ENCODE peak calls at places on chromosomes 6 and 20, in ten cellular contexts. M is activated CD8-positive, alpha-beta memory T cell treated with anti-CD3 and anti-CD28 coated beads for 24 hours; Q is iPS DF 6.9; C is nucleus accumbens; W is adipocyte; O is brain microvascular endothelial cell; D is astrocyte of the spinal cord; S is keratinocyte; X is fibroblast of lung; T is posterior cingulate gyrus. A is an unnamed sample.
A peak's percentile ranks its signal among the peaks of the same experiment; 100 is the strongest.

GRCh38 chr6:151044465-151045441 is 179.3 kb downstream of the MTHFD1L start:
- DNase-seq in D (peak; percentile 97), Q (no peak), C (no peak), M (no peak), W (peak; percentile 84), T (no peak), X (peak; percentile 93), S (no peak), O (peak; percentile 96), A (no peak)

GRCh38 chr20:39312107-39312506 is 350.0 kb downstream of the DHX35 start:
- DNase-seq in S (no peak), T (no peak), D (no peak), W (no peak), Q (no peak), X (no peak), M (no peak), O (no peak), C (no peak), A (peak; percentile 29)

GRCh38 chr20:35196313-35196712 is 24.4 kb downstream of the PROCR start:
- DNase-seq in S (no peak), C (no peak), Q (no peak), T (no peak), X (peak; percentile 11), D (no peak), M (no peak), W (peak; percentile 3), O (no peak), A (no peak)

GRCh38 chr6:114762145-114762544 is 419.3 kb upstream of the HS3ST5 start:
- DNase-seq in D (no peak), S (no peak), C (no peak), Q (no peak), T (no peak), X (no peak), W (no peak), M (no peak), O (no peak), A (no peak)

GRCh38 chr6:137102050-137102848 is 57.5 kb upstream of the IL20RA start:
- DNase-seq in O (no peak), T (no peak), C (no peak), D (no peak), S (peak; percentile 33), W (no peak), X (no peak), M (no peak), Q (no peak), A (no peak)

GRCh38 chr6:5435449-5435848 is 174.1 kb downstream of the FARS2 start:
- DNase-seq in X (peak; percentile 46), O (peak; percentile 92), T (no peak), D (peak; percentile 74), C (no peak), W (no peak), S (no peak), Q (no peak), M (no peak), A (no peak)

GRCh38 chr6:130032758-130033323 is 14.5 kb downstream of the L3MBTL3 start:
- DNase-seq in M (no peak), D (no peak), C (no peak), Q (no peak), W (no peak), T (no peak), S (no peak), O (no peak), X (no peak), A (no peak)

GRCh38 chr6:99602519-99603420 is 3.9 kb upstream of the PRDM13 start:
- DNase-seq in O (no peak), X (no peak), M (no peak), D (no peak), T (no peak), S (no peak), C (no peak), W (no peak), Q (no peak), A (peak; percentile 39)

GRCh38 chr20:41173791-41174341 is 36.5 kb downstream of the PLCG1 start:
- DNase-seq in D (no peak), S (no peak), M (no peak), Q (no peak), X (no peak), T (no peak), W (no peak), O (no peak), C (no peak), A (no peak)

GRCh38 chr6:141029908-141030307 is 1102.8 kb upstream of the GJE1 start:
- DNase-seq in C (no peak), Q (no peak), X (no peak), T (no peak), S (no peak), D (no peak), O (no peak), W (peak; percentile 18), M (no peak), A (no peak)

GRCh38 chr6:8113260-8113659 is 10.9 kb upstream of the EEF1E1 start:
- DNase-seq in T (no peak), D (peak; percentile 12), M (no peak), C (no peak), O (no peak), Q (no peak), S (no peak), X (peak; percentile 6), W (peak; percentile 73), A (no peak)

GRCh38 chr6:158767714-158768113 is 51.5 kb downstream of the EZR start:
- DNase-seq in M (no peak), D (no peak), Q (no peak), X (no peak), S (no peak), O (no peak), T (no peak), W (no peak), C (no peak), A (no peak)

GRCh38 chr20:58293453-58293852 is 16.1 kb upstream of the RAB22A start:
- DNase-seq in T (no peak), Q (no peak), M (no peak), S (no peak), X (no peak), D (no peak), O (no peak), W (no peak), C (no peak), A (peak; percentile 51)

GRCh38 chr6:157393667-157394329 is 12.8 kb downstream of the ZDHHC14 start:
- DNase-seq in T (no peak), M (no peak), S (no peak), W (no peak), Q (no peak), X (no peak), C (no peak), O (no peak), D (no peak), A (no peak)

GRCh38 chr6:150072201-150072600 is 3.3 kb upstream of the ULBP3 start:
- DNase-seq in S (no peak), T (no peak), D (no peak), M (no peak), W (no peak), O (peak; percentile 35), Q (no peak), X (peak; percentile 10), C (no peak), A (no peak)

GRCh38 chr6:12386816-12387215 is 96.7 kb downstream of the EDN1 start:
- DNase-seq in M (no peak), W (no peak), T (no peak), O (no peak), S (no peak), Q (no peak), D (peak; percentile 20), C (no peak), X (no peak), A (no peak)

GRCh38 chr6:54614499-54615195 is 231.9 kb upstream of the FAM83B start:
- DNase-seq in W (no peak), Q (no peak), X (no peak), D (no peak), M (no peak), S (no peak), O (no peak), C (no peak), T (no peak), A (no peak)

GRCh38 chr6:32112436-32112980 is 3.4 kb upstream of the TNXB start:
- DNase-seq in X (peak; percentile 58), S (no peak), T (no peak), D (no peak), O (no peak), W (peak; percentile 63), M (no peak), C (no peak), Q (no peak), A (no peak)